ENCODE peak calls at places on chromosome 3, in nine cellular contexts. V, G, T, Z, E, B, C, K and I are unnamed samples.

GRCh38 chr3:183490211-183490601 is 61.8 kb upstream of the MCF2L2 start:
- DNase-seq in E (no peak), K (no peak), T (no peak), C (no peak), G (no peak), B (no peak), V (no peak), Z (no peak), I (peak; percentile 4)

GRCh38 chr3:106821801-106822200 is 555.4 kb upstream of the CCDC54 start:
- DNase-seq in Z (no peak), B (no peak), K (no peak), V (no peak), T (no peak), G (no peak), E (no peak), C (no peak), I (no peak)

GRCh38 chr3:143826296-143826695 is 22.0 kb downstream of the SLC9A9 start:
- DNase-seq in G (no peak), C (no peak), K (peak; percentile 38), V (no peak), B (no peak), E (no peak), T (no peak), Z (no peak), I (no peak)

GRCh38 chr3:128324911-128325592 is 141.6 kb downstream of the DNAJB8 start:
- DNase-seq in Z (no peak), V (no peak), C (no peak), T (no peak), E (no peak), B (no peak), G (no peak), K (no peak), I (peak; percentile 19)

GRCh38 chr3:134864644-134865043 is 69.6 kb downstream of the EPHB1 start:
- DNase-seq in C (peak; percentile 47), T (no peak), Z (no peak), K (no peak), E (no peak), B (no peak), V (no peak), G (no peak), I (peak; percentile 29)

GRCh38 chr3:163622384-163622783 is 1455.9 kb downstream of the SI start:
- DNase-seq in Z (peak; percentile 81), E (peak; percentile 16), G (no peak), B (peak; percentile 41), K (peak; percentile 4), V (peak; percentile 60), C (peak; percentile 65), T (no peak), I (no peak)

GRCh38 chr3:13879946-13880810 is at the start of gene WNT7A:
- DNase-seq in Z (peak; percentile 69), E (peak; percentile 70), K (no peak), G (no peak), V (peak; percentile 32), T (peak; percentile 41), B (peak; percentile 80), C (peak; percentile 67), I (peak; percentile 27)

GRCh38 chr3:52004158-52004787 is 8.6 kb upstream of the RPL29 start:
- DNase-seq in E (peak; percentile 65), B (peak; percentile 55), K (peak; percentile 67), G (no peak), Z (peak; percentile 81), V (peak; percentile 80), C (peak; percentile 65), T (no peak), I (peak; percentile 62)